ENCODE peak calls at places on chromosomes 12 and 14, in four cellular contexts. E, C, N and S are unnamed samples.

GRCh38 chr14:80212025-80212402 is 710 bp upstream of the DIO2 start:
- DNase-seq in E (no peak), C (peak), N (no peak), S (no peak)

GRCh38 chr12:570237-570925 is 92.9 kb downstream of the NINJ2 start:
- DNase-seq in E (peak), C (no peak), N (peak), S (no peak)

GRCh38 chr12:112868459-112869041 is 38.2 kb upstream of the OAS1 start:
- DNase-seq in E (no peak), C (peak), N (no peak), S (no peak)

GRCh38 chr14:56996721-56997399 is 186.6 kb upstream of the OTX2 start:
- DNase-seq in E (no peak), C (no peak), N (no peak), S (no peak)

GRCh38 chr14:102415671-102416070 is 52.9 kb downstream of the TECPR2 start:
- DNase-seq in E (no peak), C (no peak), N (no peak), S (no peak)

GRCh38 chr14:93980464-93981201 is 4.3 kb upstream of the ASB2 start:
- DNase-seq in E (no peak), C (no peak), N (no peak), S (no peak)

GRCh38 chr12:69475237-69475984 is 5.2 kb downstream of the FRS2 start:
- DNase-seq in E (no peak), C (no peak), N (no peak), S (no peak)

GRCh38 chr14:65492277-65492676 is 79.7 kb downstream of the FUT8 start:
- DNase-seq in E (no peak), C (no peak), N (no peak), S (no peak)

GRCh38 chr12:52372216-52373154 is 5.2 kb upstream of the KRT85 start:
- DNase-seq in E (peak), C (peak), N (peak), S (peak)

GRCh38 chr14:55743551-55743950 is 163.5 kb downstream of the KTN1 start:
- DNase-seq in E (no peak), C (no peak), N (no peak), S (no peak)

GRCh38 chr12:120668091-120668796 is 18.7 kb upstream of the MLEC start:
- DNase-seq in E (no peak), C (no peak), N (peak), S (no peak)

GRCh38 chr12:75666980-75667359 is 155.6 kb upstream of the KRR1 start:
- DNase-seq in E (no peak), C (no peak), N (no peak), S (no peak)

GRCh38 chr12:17416748-17417147 is 673.2 kb downstream of the RERGL start:
- DNase-seq in E (no peak), C (no peak), N (no peak), S (no peak)

GRCh38 chr12:95385246-95385645 is 88.7 kb upstream of the METAP2 start:
- DNase-seq in E (peak), C (no peak), N (no peak), S (no peak)

GRCh38 chr12:88870000-88870737 is 289.9 kb upstream of the KITLG start:
- DNase-seq in E (no peak), C (no peak), N (no peak), S (no peak)

GRCh38 chr12:90899456-90900182 is 55.4 kb downstream of the CCER1 start:
- DNase-seq in E (no peak), C (no peak), N (no peak), S (no peak)

GRCh38 chr12:126569706-126570105 is 1504.5 kb downstream of the AACS start:
- DNase-seq in E (no peak), C (no peak), N (no peak), S (no peak)

GRCh38 chr12:54879579-54879978 is 25.3 kb downstream of the MUCL1 start:
- DNase-seq in E (no peak), C (no peak), N (no peak), S (no peak)

GRCh38 chr12:130356222-130356621 is 18.5 kb downstream of the PIWIL1 start:
- DNase-seq in E (no peak), C (no peak), N (no peak), S (no peak)

GRCh38 chr12:538731-539539 is 79.2 kb downstream of the B4GALNT3 start:
- DNase-seq in E (no peak), C (no peak), N (peak), S (peak)

GRCh38 chr12:106303202-106303820 is 778 bp downstream of the TCP11L2 start:
- DNase-seq in E (peak), C (peak), N (peak), S (peak)

GRCh38 chr12:116662612-116663144 is 75.2 kb downstream of the SPRING1 start:
- DNase-seq in E (peak), C (no peak), N (no peak), S (no peak)

GRCh38 chr14:72879431-72879830 is 14.5 kb downstream of the DPF3 start:
- DNase-seq in E (no peak), C (no peak), N (no peak), S (no peak)

GRCh38 chr14:73792476-73792875 is 59.2 kb upstream of the PTGR2 start:
- DNase-seq in E (no peak), C (no peak), N (no peak), S (no peak)

GRCh38 chr12:6462234-6462995 is 8.1 kb downstream of the VAMP1 start:
- DNase-seq in E (no peak), C (no peak), N (no peak), S (peak)

GRCh38 chr12:64826234-64826633 is 1.8 kb downstream of the TBC1D30 start:
- DNase-seq in E (peak), C (peak), N (peak), S (peak)

GRCh38 chr12:64561302-64561651 is 49.0 kb upstream of the RASSF3 start:
- DNase-seq in E (no peak), C (no peak), N (no peak), S (no peak)

GRCh38 chr12:118842753-118843335 is 138.5 kb upstream of the SRRM4 start:
- DNase-seq in E (no peak), C (no peak), N (no peak), S (no peak)

GRCh38 chr12:118840878-118841277 is 140.5 kb upstream of the SRRM4 start:
- DNase-seq in E (no peak), C (no peak), N (no peak), S (no peak)

GRCh38 chr12:118840399-118840798 is 140.9 kb upstream of the SRRM4 start:
- DNase-seq in E (no peak), C (peak), N (no peak), S (no peak)

GRCh38 chr12:118835911-118836310 is 145.4 kb upstream of the SRRM4 start:
- DNase-seq in E (no peak), C (no peak), N (no peak), S (no peak)

GRCh38 chr12:118841588-118841987 is 139.8 kb upstream of the SRRM4 start:
- DNase-seq in E (no peak), C (no peak), N (no peak), S (no peak)
- TF ChIP-seq CTCF in E (no peak), C (no peak), N (no peak), S (no peak)

GRCh38 chr12:26855337-26856089 is 22.5 kb upstream of the ITPR2 start:
- DNase-seq in E (no peak), C (no peak), N (no peak), S (no peak)
- TF ChIP-seq CTCF in E (no peak), C (no peak), N (no peak), S (no peak)

DNA sequence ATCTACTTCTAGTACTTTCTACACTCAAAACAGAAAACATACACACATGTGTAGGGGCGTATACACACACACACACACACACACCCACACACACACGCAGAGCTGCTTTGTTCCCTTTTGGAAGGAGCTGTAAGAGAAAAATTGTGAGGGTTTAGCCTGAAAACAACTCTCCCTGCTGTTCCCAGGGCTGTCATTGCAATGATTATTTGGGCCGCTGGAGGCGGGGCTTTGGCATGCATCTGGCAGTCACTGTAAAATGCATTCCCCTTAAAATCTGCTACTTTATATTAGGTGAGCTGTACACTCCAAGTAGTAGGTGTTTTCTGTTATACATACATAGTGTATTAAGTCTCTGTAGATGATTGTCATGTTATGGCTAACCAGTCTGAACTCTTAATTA is 29.1 kb upstream of the SLC38A2 start:
- DNase-seq in E (peak), C (no peak), N (no peak), S (no peak)
- TF ChIP-seq CTCF in E (peak), C (no peak), N (peak), S (no peak)

DNA sequence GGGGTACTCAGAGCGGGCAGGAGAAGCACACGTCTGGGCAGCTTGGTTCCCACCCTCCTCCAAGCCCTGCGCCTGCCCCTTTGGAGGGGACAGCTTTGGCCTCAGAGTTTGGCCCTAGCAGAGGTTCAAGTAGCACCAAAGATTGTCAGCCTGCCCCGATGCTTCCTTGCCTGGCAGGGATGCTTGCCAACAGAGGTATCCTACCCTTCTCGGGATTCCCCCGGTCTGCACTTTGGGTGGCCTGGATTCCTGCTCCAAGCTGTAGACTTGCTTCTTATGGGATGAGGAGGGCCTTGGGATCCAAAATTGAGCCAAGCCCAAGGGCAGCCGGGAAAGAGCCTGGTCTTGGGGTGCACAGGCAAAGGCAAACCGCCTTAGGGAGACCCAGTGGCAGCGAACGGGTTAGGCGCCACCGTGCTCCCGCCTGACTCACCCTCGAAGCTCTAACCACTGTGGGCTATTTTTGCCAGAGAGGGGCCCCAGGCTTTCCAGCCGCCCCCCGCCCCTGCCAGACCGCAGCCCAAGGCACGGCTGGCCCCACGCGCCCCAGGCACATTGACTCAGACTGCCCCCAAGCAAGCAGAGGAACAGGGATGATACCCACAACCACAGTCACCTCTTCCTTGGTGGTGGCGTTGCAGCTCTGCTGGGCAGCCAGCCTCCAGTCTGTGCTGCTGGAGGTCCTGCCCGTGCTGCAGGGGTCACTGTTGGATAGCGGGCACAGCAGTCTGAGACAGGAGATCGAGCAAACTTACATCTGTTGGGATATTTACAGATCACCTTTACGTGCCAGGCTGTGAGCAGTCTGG is 882 bp upstream of the WNT10B start:
- DNase-seq in E (no peak), C (peak), N (no peak), S (peak)
- TF ChIP-seq CTCF in E (no peak), C (no peak), N (no peak), S (no peak)

DNA sequence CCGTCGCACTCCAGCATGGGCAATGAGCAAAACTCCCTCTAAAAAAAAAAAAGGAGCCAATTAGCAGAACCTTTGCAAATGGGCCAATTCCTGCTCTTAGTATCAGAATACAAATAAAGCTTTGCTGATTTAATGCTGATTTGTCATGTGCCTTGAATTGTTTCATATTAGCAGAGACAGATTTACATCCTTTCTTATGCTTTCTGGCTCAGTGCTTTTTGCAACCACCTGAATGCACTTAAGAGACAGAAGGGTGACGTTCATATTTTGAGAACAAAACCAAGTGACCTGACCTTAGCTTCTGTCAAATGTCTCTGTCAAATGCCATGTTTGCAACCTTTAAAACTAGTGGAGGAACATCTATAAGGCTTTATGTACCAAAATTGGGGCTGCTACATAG is 43.8 kb upstream of the YAF2 start:
- DNase-seq in E (no peak), C (no peak), N (no peak), S (no peak)
- TF ChIP-seq CTCF in E (no peak), C (no peak), N (no peak), S (no peak)

GRCh38 chr12:25556136-25556535 is 3.1 kb upstream of the LMNTD1 start:
- DNase-seq in E (no peak), C (no peak), N (no peak), S (no peak)

GRCh38 chr12:25552681-25553080 is 402 bp downstream of the LMNTD1 start:
- DNase-seq in E (no peak), C (no peak), N (no peak), S (no peak)

GRCh38 chr12:25553083-25553482 is at the start of gene LMNTD1:
- DNase-seq in E (no peak), C (no peak), N (no peak), S (no peak)

GRCh38 chr12:25558566-25558965 is 5.5 kb upstream of the LMNTD1 start:
- DNase-seq in E (no peak), C (no peak), N (no peak), S (peak)

GRCh38 chr12:25557830-25558436 is 4.8 kb upstream of the LMNTD1 start:
- DNase-seq in E (no peak), C (peak), N (no peak), S (peak)
- TF ChIP-seq CTCF in E (no peak), C (no peak), N (peak), S (peak)

GRCh38 chr14:96752594-96752993 is 44.6 kb upstream of the VRK1 start:
- DNase-seq in E (no peak), C (no peak), N (no peak), S (no peak)

GRCh38 chr14:96757456-96757855 is 39.7 kb upstream of the VRK1 start:
- DNase-seq in E (no peak), C (no peak), N (no peak), S (no peak)

GRCh38 chr14:96754162-96754844 is 42.9 kb upstream of the VRK1 start:
- DNase-seq in E (no peak), C (no peak), N (no peak), S (no peak)

GRCh38 chr14:96756745-96757144 is 40.4 kb upstream of the VRK1 start:
- DNase-seq in E (no peak), C (no peak), N (no peak), S (no peak)

DNA sequence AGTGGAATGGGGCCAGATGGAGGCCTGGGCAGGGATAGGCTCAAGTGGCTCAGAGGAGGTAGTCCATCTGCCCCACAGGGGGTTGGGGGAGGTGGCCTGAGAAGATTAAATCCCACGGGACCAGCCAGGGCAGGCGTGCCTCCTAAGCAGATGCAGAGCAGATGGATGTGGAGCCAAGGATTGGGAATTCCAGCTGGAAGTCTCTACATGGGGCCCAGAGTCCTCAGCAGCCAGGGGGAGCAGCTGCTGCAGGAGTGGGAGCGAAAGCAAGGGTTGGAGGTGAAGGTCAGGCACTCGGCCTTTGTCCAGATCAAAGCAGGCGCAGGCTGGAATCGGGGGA is 42.4 kb upstream of the VRK1 start:
- DNase-seq in E (no peak), C (no peak), N (no peak), S (no peak)
- TF ChIP-seq CTCF in E (no peak), C (no peak), N (no peak), S (no peak)

GRCh38 chr12:132575661-132576060 is 34.7 kb downstream of the LRCOL1 start:
- DNase-seq in E (no peak), C (no peak), N (no peak), S (no peak)

GRCh38 chr12:132578118-132578517 is 32.3 kb downstream of the LRCOL1 start:
- DNase-seq in E (no peak), C (no peak), N (no peak), S (no peak)

GRCh38 chr12:132578826-132579225 is 31.6 kb downstream of the LRCOL1 start:
- DNase-seq in E (no peak), C (no peak), N (no peak), S (no peak)

GRCh38 chr12:132577191-132577920 is 33.0 kb downstream of the LRCOL1 start:
- DNase-seq in E (no peak), C (no peak), N (no peak), S (no peak)

DNA sequence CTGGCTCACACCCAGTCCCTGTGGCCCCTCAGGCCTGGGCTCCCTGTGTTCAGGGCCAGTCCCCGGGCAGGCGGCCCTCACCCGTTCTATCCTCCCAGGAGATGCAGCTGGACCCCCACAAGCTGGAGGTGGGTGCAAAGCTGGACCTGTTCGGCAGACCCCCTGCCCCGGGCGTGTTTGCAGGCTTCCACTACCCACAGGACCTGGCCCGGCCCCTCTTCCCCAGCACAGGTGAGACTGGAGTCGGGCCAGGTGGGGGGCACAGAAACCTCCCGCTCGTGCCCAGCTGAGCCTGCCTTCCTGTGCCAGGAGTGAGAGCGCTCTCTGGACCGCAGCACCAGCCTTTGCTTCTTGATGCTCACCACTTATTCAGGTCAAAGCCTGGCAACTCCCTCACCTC is 33.7 kb downstream of the LRCOL1 start:
- DNase-seq in E (no peak), C (no peak), N (no peak), S (no peak)
- TF ChIP-seq CTCF in E (no peak), C (no peak), N (no peak), S (no peak)

GRCh38 chr14:106269029-106269428 is 742.6 kb downstream of the TMEM121 start:
- DNase-seq in E (no peak), C (no peak), N (no peak), S (no peak)

GRCh38 chr14:106269451-106270204 is 743.2 kb downstream of the TMEM121 start:
- DNase-seq in E (no peak), C (no peak), N (no peak), S (no peak)

DNA sequence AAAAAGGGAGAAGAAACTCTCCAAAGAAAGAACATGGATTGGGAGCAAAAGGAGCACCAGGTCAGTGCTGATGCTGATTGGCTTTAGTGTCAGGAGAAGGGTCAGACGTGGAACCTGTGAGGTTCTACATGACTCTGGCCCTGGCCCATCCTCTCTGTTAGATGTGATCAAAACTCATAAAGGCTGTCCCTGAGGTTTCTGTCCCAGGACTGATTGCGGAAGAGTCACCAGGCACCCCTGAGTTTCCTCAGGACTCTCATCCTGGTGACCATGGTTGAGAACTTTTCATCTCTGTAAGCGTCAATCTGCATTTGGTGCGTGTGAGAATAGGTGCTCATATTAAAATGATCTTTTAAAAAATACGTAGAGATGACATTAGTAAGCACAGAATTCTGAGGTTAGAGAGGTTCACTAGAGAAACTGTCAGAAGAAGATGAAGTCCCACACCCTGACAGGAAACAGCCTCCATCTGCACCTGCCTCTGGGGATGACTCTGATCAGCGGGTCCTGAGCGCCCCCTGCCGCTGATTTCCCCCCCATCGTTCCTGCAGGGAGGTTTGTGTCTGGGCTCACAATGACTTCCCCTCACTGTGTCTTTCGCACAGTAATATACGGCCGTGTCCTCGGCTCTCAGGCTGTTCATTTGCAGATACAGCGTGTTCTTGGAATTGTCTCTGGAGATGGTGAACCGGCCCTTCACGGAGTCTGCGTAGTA is 741.8 kb downstream of the TMEM121 start:
- DNase-seq in E (no peak), C (peak), N (peak), S (peak)
- TF ChIP-seq CTCF in E (no peak), C (peak), N (peak), S (no peak)

GRCh38 chr14:21989090-21989489 is 315.5 kb upstream of the OR4E1 start:
- DNase-seq in E (no peak), C (no peak), N (no peak), S (no peak)

GRCh38 chr14:21990116-21990515 is 316.5 kb upstream of the OR4E1 start:
- DNase-seq in E (no peak), C (no peak), N (no peak), S (no peak)

GRCh38 chr14:21985081-21985480 is 311.5 kb upstream of the OR4E1 start:
- DNase-seq in E (no peak), C (no peak), N (no peak), S (no peak)

GRCh38 chr14:21988413-21988812 is 314.8 kb upstream of the OR4E1 start:
- DNase-seq in E (no peak), C (no peak), N (no peak), S (no peak)

GRCh38 chr14:21987937-21988336 is 314.3 kb upstream of the OR4E1 start:
- DNase-seq in E (no peak), C (no peak), N (no peak), S (peak)
- TF ChIP-seq CTCF in E (no peak), C (no peak), N (peak), S (peak)